ENCODE peak calls at places on chromosomes 5 and 9, in five cellular contexts. R, H, G, D and U are unnamed samples.

GRCh38 chr5:150636391-150637244 is 3.8 kb upstream of the SYNPO start:
- DNase-seq in H (no peak), R (peak; percentile 70), G (peak; percentile 72), D (peak; percentile 84), U (no peak)

GRCh38 chr5:142514196-142514595 is 171.7 kb downstream of the FGF1 start:
- DNase-seq in R (no peak), D (no peak), G (no peak), H (no peak), U (no peak)

GRCh38 chr9:112174965-112175795 is at the start of gene SUSD1:
- DNase-seq in H (peak; percentile 78), R (peak; percentile 35), G (no peak), D (peak; percentile 88), U (peak; percentile 59)

GRCh38 chr5:140718266-140718592 is 18.0 kb downstream of the ZMAT2 start:
- DNase-seq in H (no peak), D (no peak), G (no peak), R (no peak), U (no peak)

GRCh38 chr5:54761213-54761701 is 224.1 kb downstream of the ESM1 start:
- DNase-seq in G (peak; percentile 97), D (no peak), H (no peak), R (peak; percentile 31), U (no peak)

GRCh38 chr5:113005454-113005853 is 28.9 kb downstream of the DCP2 start:
- DNase-seq in R (peak; percentile 22), H (no peak), D (no peak), G (peak; percentile 80), U (no peak)

GRCh38 chr5:138716456-138716924 is 36.7 kb upstream of the CTNNA1 start:
- DNase-seq in R (peak; percentile 30), D (peak; percentile 48), G (peak; percentile 39), H (no peak), U (no peak)

GRCh38 chr5:103667068-103667467 is 104.5 kb upstream of the NUDT12 start:
- DNase-seq in G (peak; percentile 21), R (peak; percentile 19), H (no peak), D (no peak), U (no peak)

GRCh38 chr5:74651710-74652109 is 11.2 kb upstream of the ENC1 start:
- DNase-seq in R (no peak), H (no peak), D (no peak), G (no peak), U (no peak)

GRCh38 chr5:158389786-158390185 is 530.8 kb upstream of the CLINT1 start:
- DNase-seq in H (no peak), D (no peak), R (no peak), G (no peak), U (no peak)

GRCh38 chr5:136901-137300 is 44.9 kb downstream of the PLEKHG4B start:
- DNase-seq in H (no peak), G (no peak), D (no peak), R (peak; percentile 25), U (no peak)

GRCh38 chr5:159208508-159209437 is 580 bp downstream of the RNF145 start:
- DNase-seq in G (peak; percentile 46), R (peak; percentile 46), H (peak; percentile 74), D (peak; percentile 73), U (peak; percentile 57)

GRCh38 chr9:136995772-136996308 is 528 bp downstream of the CLIC3 start:
- DNase-seq in G (no peak), D (no peak), R (no peak), H (no peak), U (peak; percentile 36)

DNA sequence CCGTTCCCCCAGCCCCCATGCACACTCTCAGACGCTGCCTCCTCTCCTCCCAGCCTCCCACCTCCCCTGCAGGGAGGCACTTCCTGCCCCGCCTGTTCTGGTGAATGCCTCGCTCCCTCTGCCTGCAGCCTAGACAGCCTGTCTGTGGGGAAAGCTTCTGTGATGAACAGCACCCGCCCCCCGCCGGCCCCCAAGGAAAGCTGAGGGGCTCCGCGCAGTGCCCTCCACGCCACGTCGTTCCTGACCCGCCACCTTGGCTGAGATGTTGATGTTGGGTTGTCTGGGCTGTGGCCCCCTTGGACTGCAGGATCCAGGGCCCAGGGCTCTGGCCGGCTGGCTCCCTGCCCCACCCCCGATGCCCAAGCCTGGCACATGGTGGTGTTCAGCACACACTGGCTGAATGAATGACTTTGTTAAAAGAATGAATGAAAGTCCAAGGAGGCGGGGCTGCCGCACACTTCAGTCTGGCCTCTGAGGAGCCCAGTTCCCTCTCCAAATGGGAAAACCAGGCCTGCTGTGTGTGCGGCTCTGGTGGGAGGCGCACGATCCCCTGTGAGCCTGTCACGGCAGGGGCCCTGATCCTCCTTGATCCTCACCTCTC is 2.1 kb upstream of the MYMK start:
- DNase-seq in D (no peak), H (no peak), G (peak; percentile 29), R (no peak), U (no peak)
- H3K4me3 ChIP-seq in D (no peak overlapping the region), H (no peak overlapping the region), G (no peak overlapping the region), R (no peak overlapping the region), U (no peak overlapping the region)

GRCh38 chr5:59317772-59318205 is 575.7 kb downstream of the PDE4D start:
- DNase-seq in D (no peak), H (no peak), R (no peak), G (no peak), U (no peak)
- H3K4me3 ChIP-seq in D (no peak overlapping the region), H (no peak overlapping the region), R (no peak overlapping the region), G (no peak overlapping the region), U (no peak overlapping the region)

GRCh38 chr9:37165644-37166043 is 45.3 kb downstream of the ZCCHC7 start:
- DNase-seq in D (no peak), R (no peak), H (no peak), G (no peak), U (no peak)
- H3K4me3 ChIP-seq in D (no peak overlapping the region), R (no peak overlapping the region), H (no peak overlapping the region), G (no peak overlapping the region), U (no peak overlapping the region)

DNA sequence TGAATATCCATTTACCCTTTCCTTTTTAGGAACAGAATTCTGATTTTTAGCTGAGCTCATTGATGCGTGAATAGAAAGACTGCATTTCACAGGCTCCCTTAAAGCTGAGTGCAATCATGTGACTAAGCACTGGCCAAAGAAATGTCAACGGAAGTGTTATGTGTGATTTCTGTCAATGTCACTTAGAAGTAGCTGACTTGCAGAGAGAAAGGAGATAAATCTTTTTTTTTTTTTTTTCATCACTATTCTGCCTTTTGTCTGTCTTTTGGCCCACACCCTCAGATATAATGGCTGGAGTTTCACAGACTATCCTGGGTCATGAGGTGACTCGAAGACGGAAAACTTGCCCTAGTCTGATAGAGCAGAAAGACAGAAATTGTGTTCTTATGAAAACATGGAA is 39.3 kb upstream of the SLC27A6 start:
- DNase-seq in G (no peak), R (no peak), H (no peak), D (no peak), U (no peak)
- H3K4me3 ChIP-seq in G (no peak overlapping the region), R (no peak overlapping the region), H (no peak overlapping the region), D (no peak overlapping the region), U (no peak overlapping the region)

DNA sequence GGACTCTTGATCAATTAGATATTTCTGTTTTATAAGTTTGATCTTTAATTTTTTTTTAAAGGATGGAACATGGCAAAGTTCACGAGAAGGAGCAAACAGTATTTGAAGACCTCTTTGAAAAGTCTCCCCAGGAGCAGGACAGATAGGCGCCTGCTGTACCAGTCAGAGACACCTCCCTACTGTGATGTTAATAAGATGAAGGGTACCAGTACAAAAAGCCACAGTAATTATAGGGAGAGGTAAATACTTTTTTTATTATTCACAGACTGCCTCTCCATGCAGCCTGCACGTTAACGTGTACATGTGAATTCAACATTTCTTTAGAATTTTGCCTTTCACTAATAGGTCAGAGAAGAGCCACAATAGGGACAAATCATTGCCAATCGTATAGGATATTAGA is 146.5 kb upstream of the CDH6 start:
- DNase-seq in R (no peak), D (no peak), H (no peak), G (no peak), U (peak; percentile 100)
- H3K4me3 ChIP-seq in R (no peak overlapping the region), D (no peak overlapping the region), H (no peak overlapping the region), G (no peak overlapping the region), U (no peak overlapping the region)

GRCh38 chr9:68683433-68683832 is 21.6 kb upstream of the PIP5K1B start:
- DNase-seq in D (no peak), H (no peak), R (no peak), G (no peak), U (no peak)

GRCh38 chr9:68672625-68673024 is 32.4 kb upstream of the PIP5K1B start:
- DNase-seq in H (no peak), G (no peak), D (no peak), R (no peak), U (no peak)

GRCh38 chr9:68678430-68678829 is 26.6 kb upstream of the PIP5K1B start:
- DNase-seq in H (no peak), G (peak; percentile 5), D (peak; percentile 4), R (peak; percentile 19), U (peak; percentile 28)
- H3K4me3 ChIP-seq in H (no peak overlapping the region), G (no peak overlapping the region), D (no peak overlapping the region), R (no peak overlapping the region), U (no peak overlapping the region)

DNA sequence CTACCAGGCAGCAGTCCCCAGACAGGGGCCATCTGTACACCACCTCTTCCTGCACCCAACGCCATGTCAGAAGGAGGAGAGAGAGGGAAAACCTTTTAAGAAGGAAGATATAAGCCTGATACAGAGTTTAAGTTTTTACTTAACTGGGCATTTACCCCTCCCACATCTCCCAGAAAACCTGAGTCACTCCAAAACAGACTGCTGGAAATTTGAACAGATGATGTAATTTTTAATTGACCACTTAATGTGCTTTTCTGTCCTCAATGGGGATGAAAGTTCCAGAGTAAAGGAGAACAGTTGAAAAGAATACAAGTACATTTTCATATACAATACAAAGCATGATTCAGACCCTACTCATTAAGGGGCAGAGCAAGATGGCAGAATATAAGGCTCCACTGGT is 63.9 kb downstream of the TTC39B start:
- DNase-seq in D (no peak), G (no peak), H (no peak), R (no peak), U (no peak)
- H3K4me3 ChIP-seq in D (no peak overlapping the region), G (no peak overlapping the region), H (no peak overlapping the region), R (no peak overlapping the region), U (no peak overlapping the region)

GRCh38 chr9:98974994-98975712 is 31.4 kb downstream of the COL15A1 start:
- DNase-seq in D (peak; percentile 89), R (peak; percentile 75), G (peak; percentile 73), H (peak; percentile 92), U (peak; percentile 88)
- H3K4me3 ChIP-seq in D (peak overlapping the region; percentile 31), R (peak overlapping the region; percentile 24), G (no peak overlapping the region), H (peak overlapping the region; percentile 63), U (no peak overlapping the region)